ENCODE peak calls at places on chromosomes 1 and 21, in seven cellular contexts. A, O, H, K, D, X and T are unnamed samples.
A peak's percentile ranks its signal among the peaks of the same experiment; 100 is the strongest.

GRCh38 chr1:180208264-180208663 is 21.8 kb upstream of the LHX4 start:
- DNase-seq in H (no peak), X (no peak), A (no peak), D (no peak), K (no peak), O (no peak), T (no peak)

GRCh38 chr1:231016966-231017365 is 23.1 kb downstream of the FAM89A start:
- DNase-seq in D (no peak), X (no peak), K (no peak), O (no peak), H (no peak), A (no peak), T (no peak)

GRCh38 chr1:154344977-154345837 is 19.9 kb downstream of the ATP8B2 start:
- DNase-seq in O (peak; percentile 72), D (peak; percentile 68), X (peak; percentile 9), A (peak; percentile 90), H (no peak), K (peak; percentile 72), T (peak; percentile 82)

GRCh38 chr1:89539135-89539534 is 14.5 kb downstream of the LRRC8B start:
- DNase-seq in X (no peak), K (no peak), H (no peak), D (no peak), A (no peak), O (no peak), T (no peak)

GRCh38 chr1:240152611-240153297 is 61.1 kb downstream of the FMN2 start:
- DNase-seq in H (no peak), X (no peak), D (no peak), O (no peak), A (no peak), K (no peak), T (no peak)

GRCh38 chr1:61389926-61390845 is 307.8 kb downstream of the NFIA start:
- DNase-seq in H (no peak), D (no peak), K (no peak), X (no peak), O (no peak), A (no peak), T (no peak)

GRCh38 chr1:95388041-95388440 is 154.0 kb downstream of the RWDD3 start:
- DNase-seq in D (no peak), H (no peak), O (no peak), A (no peak), X (no peak), K (no peak), T (no peak)

GRCh38 chr21:25560151-25560783 is 47.0 kb downstream of the MRPL39 start:
- DNase-seq in X (no peak), O (no peak), D (no peak), H (no peak), A (no peak), K (peak; percentile 42), T (no peak)

GRCh38 chr1:232291258-232291657 is 338.7 kb downstream of the SIPA1L2 start:
- DNase-seq in K (no peak), O (no peak), H (no peak), A (no peak), X (no peak), D (no peak), T (no peak)

GRCh38 chr1:61079898-61080336 is 2.4 kb upstream of the NFIA start:
- DNase-seq in X (peak; percentile 60), A (no peak), D (no peak), K (peak; percentile 86), H (no peak), O (no peak), T (peak; percentile 60)

GRCh38 chr1:169460193-169460833 is 25.4 kb downstream of the SLC19A2 start:
- DNase-seq in D (no peak), H (no peak), A (peak; percentile 56), X (no peak), K (peak; percentile 54), O (no peak), T (no peak)

GRCh38 chr1:24486296-24487065 is 16.2 kb upstream of the RCAN3 start:
- DNase-seq in K (no peak), O (peak; percentile 8), A (no peak), X (no peak), D (no peak), H (no peak), T (no peak)

GRCh38 chr21:29540289-29540688 is 241.6 kb downstream of the BACH1 start:
- DNase-seq in D (no peak), H (no peak), K (peak; percentile 22), A (no peak), O (no peak), X (no peak), T (no peak)

GRCh38 chr1:18738617-18739016 is 108.0 kb downstream of the PAX7 start:
- DNase-seq in X (no peak), O (no peak), H (no peak), K (no peak), D (no peak), A (no peak), T (no peak)

GRCh38 chr1:33876970-33877680 is 13.2 kb downstream of the HMGB4 start:
- DNase-seq in X (no peak), K (no peak), H (no peak), D (no peak), O (no peak), A (no peak), T (no peak)

GRCh38 chr1:5915587-5916571 is 76.3 kb downstream of the NPHP4 start:
- DNase-seq in X (peak; percentile 24), O (no peak), H (no peak), D (no peak), A (peak; percentile 34), K (peak; percentile 93), T (peak; percentile 44)

GRCh38 chr1:110356379-110356778 is 17.2 kb downstream of the RBM15 start:
- DNase-seq in K (no peak), X (peak; percentile 34), A (no peak), H (no peak), O (no peak), D (no peak), T (no peak)

GRCh38 chr1:51642739-51643142 is 25.8 kb downstream of the OSBPL9 start:
- DNase-seq in K (peak; percentile 97), D (no peak), A (no peak), O (no peak), X (no peak), H (no peak), T (no peak)

GRCh38 chr1:38018864-38019343 is 6.4 kb downstream of the UTP11 start:
- DNase-seq in O (no peak), A (no peak), H (no peak), K (peak; percentile 71), X (peak; percentile 15), D (no peak), T (no peak)

GRCh38 chr1:2850502-2850901 is 49.0 kb upstream of the TTC34 start:
- DNase-seq in X (no peak), O (no peak), K (no peak), D (no peak), A (no peak), H (no peak), T (no peak)

GRCh38 chr21:23374155-23374554 is 2233.1 kb downstream of the MRPL39 start:
- DNase-seq in K (no peak), A (no peak), D (no peak), H (no peak), O (no peak), X (no peak), T (no peak)

GRCh38 chr1:152836881-152837280 is 5.8 kb upstream of the LCE6A start:
- DNase-seq in D (no peak), K (no peak), X (no peak), A (no peak), H (no peak), O (no peak), T (no peak)

GRCh38 chr1:178645826-178646200 is 79.2 kb upstream of the RALGPS2 start:
- DNase-seq in O (no peak), H (no peak), X (no peak), K (peak; percentile 58), A (no peak), D (no peak), T (no peak)

GRCh38 chr1:213864007-213864406 is 123.8 kb upstream of the PROX1 start:
- DNase-seq in H (no peak), D (no peak), O (no peak), A (no peak), X (no peak), K (no peak), T (no peak)

GRCh38 chr1:3479511-3480368 is 25.3 kb downstream of the ARHGEF16 start:
- DNase-seq in A (no peak), O (no peak), D (no peak), X (no peak), K (no peak), H (no peak), T (no peak)

GRCh38 chr1:156419863-156420208 is 50.8 kb downstream of the RHBG start:
- DNase-seq in O (no peak), H (no peak), X (no peak), A (peak; percentile 68), K (no peak), D (peak; percentile 63), T (peak; percentile 68)

GRCh38 chr1:196660912-196661311 is 9.1 kb downstream of the CFH start:
- DNase-seq in D (no peak), X (no peak), A (no peak), O (no peak), H (no peak), K (peak; percentile 63), T (peak; percentile 57)

GRCh38 chr1:202106340-202107284 is 16.1 kb upstream of the GPR37L1 start:
- DNase-seq in X (no peak), A (no peak), D (no peak), K (no peak), H (no peak), O (no peak), T (no peak)

GRCh38 chr1:203320546-203321272 is 15.4 kb downstream of the BTG2 start:
- DNase-seq in O (peak; percentile 59), A (no peak), H (no peak), K (peak; percentile 70), X (peak; percentile 95), D (peak; percentile 80), T (peak; percentile 56)

GRCh38 chr1:29236743-29236992 is 346 bp downstream of the PTPRU start:
- DNase-seq in H (no peak), O (no peak), K (no peak), A (no peak), D (no peak), X (no peak), T (no peak)

GRCh38 chr1:161013591-161014513 is 7.1 kb downstream of the F11R start:
- DNase-seq in O (peak; percentile 39), K (peak; percentile 94), H (no peak), D (no peak), A (peak; percentile 82), X (no peak), T (no peak)

GRCh38 chr21:42983102-42983501 is 8.7 kb downstream of the PKNOX1 start:
- DNase-seq in D (no peak), O (no peak), H (no peak), A (no peak), X (no peak), K (no peak), T (no peak)

GRCh38 chr1:203306089-203306969 is 1.0 kb downstream of the BTG2 start:
- DNase-seq in O (no peak), K (peak; percentile 79), A (no peak), X (peak; percentile 65), H (no peak), D (no peak), T (peak; percentile 58)

GRCh38 chr21:17854771-17855170 is 35.6 kb upstream of the C21orf91 start:
- DNase-seq in K (no peak), A (no peak), D (no peak), X (no peak), H (no peak), O (no peak), T (no peak)

GRCh38 chr1:108830119-108831008 is 26.5 kb downstream of the AKNAD1 start:
- DNase-seq in D (no peak), K (peak; percentile 89), O (no peak), H (no peak), A (no peak), X (peak; percentile 44), T (no peak)